ENCODE peak calls at places on chromosome 2, in eight cellular contexts. S is CD8-positive, alpha-beta memory T cell; T is GM12864; L is H4; O is GM19239; A is brain microvascular endothelial cell; K is esophagus squamous epithelium; W is retina. N is an unnamed sample.

GRCh38 chr2:1571477-1572417 is 158.5 kb downstream of the TPO start:
- DNase-seq in K (no peak), L (no peak), O (no peak), A (no peak), T (no peak), W (no peak), S (no peak), N (no peak)

GRCh38 chr2:173934895-173935294 is 30.3 kb downstream of the SP3 start:
- DNase-seq in O (no peak), W (no peak), K (no peak), S (no peak), A (no peak), T (no peak), L (no peak), N (no peak)

GRCh38 chr2:52128081-52128480 is 1096.1 kb upstream of the NRXN1 start:
- DNase-seq in A (peak), K (no peak), L (no peak), W (no peak), S (no peak), T (no peak), O (no peak), N (no peak)

GRCh38 chr2:17336458-17336857 is 181.8 kb downstream of the RAD51AP2 start:
- DNase-seq in S (no peak), T (no peak), L (no peak), A (no peak), K (no peak), O (no peak), W (no peak), N (no peak)

GRCh38 chr2:235963853-235964577 is 204.2 kb downstream of the GBX2 start:
- DNase-seq in O (no peak), W (no peak), A (no peak), K (no peak), L (no peak), S (no peak), T (no peak), N (no peak)

GRCh38 chr2:102142829-102143449 is 393 bp downstream of the IL1R1 start:
- DNase-seq in L (no peak), W (peak), O (no peak), S (no peak), T (no peak), K (no peak), A (no peak), N (no peak)

GRCh38 chr2:203916756-203917155 is 19.8 kb upstream of the ICOS start:
- DNase-seq in L (no peak), T (no peak), S (no peak), A (no peak), O (no peak), W (no peak), K (no peak), N (no peak)

GRCh38 chr2:53567073-53567472 is 200.5 kb upstream of the CHAC2 start:
- DNase-seq in O (no peak), K (no peak), L (no peak), W (no peak), A (no peak), S (no peak), T (no peak), N (no peak)

GRCh38 chr2:238493880-238494572 is 67.3 kb downstream of the ASB1 start:
- DNase-seq in S (peak), K (no peak), O (no peak), L (no peak), A (no peak), T (peak), W (no peak), N (peak)

GRCh38 chr2:134290363-134290762 is 36.5 kb downstream of the MGAT5 start:
- DNase-seq in O (no peak), K (no peak), A (no peak), T (peak), W (no peak), L (no peak), S (no peak), N (no peak)

GRCh38 chr2:122886479-122887130 is 1131.2 kb downstream of the TSN start:
- DNase-seq in L (no peak), S (no peak), O (no peak), T (no peak), W (no peak), A (no peak), K (no peak), N (no peak)

GRCh38 chr2:9737053-9737875 is 106.0 kb upstream of the TAF1B start:
- DNase-seq in L (no peak), S (no peak), W (no peak), A (no peak), K (no peak), O (peak), T (no peak), N (no peak)

GRCh38 chr2:160334028-160334729 is 134.1 kb upstream of the ITGB6 start:
- DNase-seq in W (no peak), T (no peak), A (no peak), K (no peak), O (no peak), S (no peak), L (no peak), N (no peak)